ENCODE peak calls at places on chromosomes 16 and 17, in seven cellular contexts. One of them, this sample, is unnamed.

GRCh38 chr17:35089846-35090193 is 26.3 kb upstream of the RFFL start:
- DNase-seq in GM06990: no peak
- DNase-seq in non-pigmented ciliary epithelial cell: no peak
- DNase-seq in T-cell: no peak
- DNase-seq in NCI-H1694 treated with DMSO at 0.1 percent for 48 hours: no peak
- DNase-seq in BJ: no peak
- DNase-seq in stimulated activated CD4-positive, alpha-beta T cell treated with anti-CD3 and anti-CD28 coated beads, Interleukin-4, amount 100 ng/mL, for 4 hours: peak; percentile 50
- DNase-seq in this sample: no peak

GRCh38 chr17:17156107-17156506 is 50.0 kb downstream of the PLD6 start:
- DNase-seq in stimulated activated CD4-positive, alpha-beta T cell treated with anti-CD3 and anti-CD28 coated beads, Interleukin-4, amount 100 ng/mL, for 4 hours: no peak
- DNase-seq in BJ: peak; percentile 9
- DNase-seq in T-cell: no peak
- DNase-seq in non-pigmented ciliary epithelial cell: no peak
- DNase-seq in NCI-H1694 treated with DMSO at 0.1 percent for 48 hours: no peak
- DNase-seq in GM06990: no peak
- DNase-seq in this sample: no peak

GRCh38 chr16:80463303-80463702 is 77.5 kb upstream of the DYNLRB2 start:
- DNase-seq in T-cell: no peak
- DNase-seq in BJ: no peak
- DNase-seq in non-pigmented ciliary epithelial cell: no peak
- DNase-seq in NCI-H1694 treated with DMSO at 0.1 percent for 48 hours: no peak
- DNase-seq in stimulated activated CD4-positive, alpha-beta T cell treated with anti-CD3 and anti-CD28 coated beads, Interleukin-4, amount 100 ng/mL, for 4 hours: no peak
- DNase-seq in GM06990: no peak
- DNase-seq in this sample: no peak

GRCh38 chr16:12336158-12336557 is 359.6 kb downstream of the SNX29 start:
- DNase-seq in T-cell: no peak
- DNase-seq in NCI-H1694 treated with DMSO at 0.1 percent for 48 hours: no peak
- DNase-seq in BJ: no peak
- DNase-seq in GM06990: no peak
- DNase-seq in stimulated activated CD4-positive, alpha-beta T cell treated with anti-CD3 and anti-CD28 coated beads, Interleukin-4, amount 100 ng/mL, for 4 hours: no peak
- DNase-seq in non-pigmented ciliary epithelial cell: no peak
- DNase-seq in this sample: no peak

GRCh38 chr17:1422907-1423306 is 22.9 kb upstream of the YWHAE start:
- DNase-seq in stimulated activated CD4-positive, alpha-beta T cell treated with anti-CD3 and anti-CD28 coated beads, Interleukin-4, amount 100 ng/mL, for 4 hours: peak; percentile 21
- DNase-seq in T-cell: no peak
- DNase-seq in GM06990: no peak
- DNase-seq in BJ: peak; percentile 78
- DNase-seq in NCI-H1694 treated with DMSO at 0.1 percent for 48 hours: peak; percentile 41
- DNase-seq in non-pigmented ciliary epithelial cell: peak; percentile 91
- DNase-seq in this sample: no peak

GRCh38 chr17:39608601-39609000 is 881 bp upstream of the NEUROD2 start:
- DNase-seq in GM06990: no peak
- DNase-seq in T-cell: no peak
- DNase-seq in BJ: no peak
- DNase-seq in NCI-H1694 treated with DMSO at 0.1 percent for 48 hours: peak; percentile 83
- DNase-seq in stimulated activated CD4-positive, alpha-beta T cell treated with anti-CD3 and anti-CD28 coated beads, Interleukin-4, amount 100 ng/mL, for 4 hours: no peak
- DNase-seq in non-pigmented ciliary epithelial cell: no peak
- DNase-seq in this sample: no peak

GRCh38 chr16:3173892-3174617 is 13.9 kb upstream of the OR1F1 start:
- DNase-seq in BJ: no peak
- DNase-seq in GM06990: peak; percentile 71
- DNase-seq in NCI-H1694 treated with DMSO at 0.1 percent for 48 hours: peak; percentile 20
- DNase-seq in stimulated activated CD4-positive, alpha-beta T cell treated with anti-CD3 and anti-CD28 coated beads, Interleukin-4, amount 100 ng/mL, for 4 hours: no peak
- DNase-seq in non-pigmented ciliary epithelial cell: no peak
- DNase-seq in T-cell: no peak
- DNase-seq in this sample: no peak

GRCh38 chr17:38464723-38465419 is 36.6 kb downstream of the ARHGAP23 start:
- DNase-seq in T-cell: no peak
- DNase-seq in GM06990: no peak
- DNase-seq in BJ: peak; percentile 77
- DNase-seq in NCI-H1694 treated with DMSO at 0.1 percent for 48 hours: peak; percentile 43
- DNase-seq in non-pigmented ciliary epithelial cell: peak; percentile 59
- DNase-seq in stimulated activated CD4-positive, alpha-beta T cell treated with anti-CD3 and anti-CD28 coated beads, Interleukin-4, amount 100 ng/mL, for 4 hours: no peak
- DNase-seq in this sample: peak; percentile 83

GRCh38 chr16:89827383-89828198 is 684 bp upstream of the SPIRE2 start:
- DNase-seq in stimulated activated CD4-positive, alpha-beta T cell treated with anti-CD3 and anti-CD28 coated beads, Interleukin-4, amount 100 ng/mL, for 4 hours: no peak
- DNase-seq in BJ: no peak
- DNase-seq in non-pigmented ciliary epithelial cell: no peak
- DNase-seq in T-cell: no peak
- DNase-seq in GM06990: no peak
- DNase-seq in NCI-H1694 treated with DMSO at 0.1 percent for 48 hours: no peak
- DNase-seq in this sample: peak; percentile 80

GRCh38 chr17:68200689-68201424 is 47.0 kb upstream of the AMZ2 start:
- DNase-seq in NCI-H1694 treated with DMSO at 0.1 percent for 48 hours: peak; percentile 79
- DNase-seq in GM06990: peak; percentile 69
- DNase-seq in BJ: no peak
- DNase-seq in stimulated activated CD4-positive, alpha-beta T cell treated with anti-CD3 and anti-CD28 coated beads, Interleukin-4, amount 100 ng/mL, for 4 hours: peak; percentile 65
- DNase-seq in non-pigmented ciliary epithelial cell: no peak
- DNase-seq in T-cell: peak; percentile 53
- DNase-seq in this sample: peak; percentile 71

GRCh38 chr17:32491371-32492280 is 4.8 kb downstream of the CDK5R1 start:
- DNase-seq in GM06990: peak; percentile 60
- DNase-seq in NCI-H1694 treated with DMSO at 0.1 percent for 48 hours: no peak
- DNase-seq in stimulated activated CD4-positive, alpha-beta T cell treated with anti-CD3 and anti-CD28 coated beads, Interleukin-4, amount 100 ng/mL, for 4 hours: peak; percentile 29
- DNase-seq in non-pigmented ciliary epithelial cell: no peak
- DNase-seq in BJ: no peak
- DNase-seq in T-cell: no peak
- DNase-seq in this sample: no peak

GRCh38 chr17:7709031-7709430 is 4.0 kb downstream of the EFNB3 start:
- DNase-seq in BJ: no peak
- DNase-seq in non-pigmented ciliary epithelial cell: no peak
- DNase-seq in GM06990: no peak
- DNase-seq in T-cell: no peak
- DNase-seq in stimulated activated CD4-positive, alpha-beta T cell treated with anti-CD3 and anti-CD28 coated beads, Interleukin-4, amount 100 ng/mL, for 4 hours: no peak
- DNase-seq in NCI-H1694 treated with DMSO at 0.1 percent for 48 hours: no peak
- DNase-seq in this sample: no peak

GRCh38 chr17:19331553-19332245 is 30.8 kb downstream of the B9D1 start:
- DNase-seq in non-pigmented ciliary epithelial cell: no peak
- DNase-seq in NCI-H1694 treated with DMSO at 0.1 percent for 48 hours: no peak
- DNase-seq in GM06990: no peak
- DNase-seq in BJ: no peak
- DNase-seq in stimulated activated CD4-positive, alpha-beta T cell treated with anti-CD3 and anti-CD28 coated beads, Interleukin-4, amount 100 ng/mL, for 4 hours: no peak
- DNase-seq in T-cell: no peak
- DNase-seq in this sample: peak; percentile 33

GRCh38 chr16:10122546-10122945 is 59.7 kb downstream of the GRIN2A start:
- DNase-seq in stimulated activated CD4-positive, alpha-beta T cell treated with anti-CD3 and anti-CD28 coated beads, Interleukin-4, amount 100 ng/mL, for 4 hours: no peak
- DNase-seq in non-pigmented ciliary epithelial cell: no peak
- DNase-seq in T-cell: no peak
- DNase-seq in NCI-H1694 treated with DMSO at 0.1 percent for 48 hours: no peak
- DNase-seq in BJ: no peak
- DNase-seq in GM06990: no peak
- DNase-seq in this sample: no peak

GRCh38 chr16:78242231-78242630 is 142.8 kb downstream of the WWOX start:
- DNase-seq in stimulated activated CD4-positive, alpha-beta T cell treated with anti-CD3 and anti-CD28 coated beads, Interleukin-4, amount 100 ng/mL, for 4 hours: no peak
- DNase-seq in NCI-H1694 treated with DMSO at 0.1 percent for 48 hours: no peak
- DNase-seq in BJ: no peak
- DNase-seq in T-cell: no peak
- DNase-seq in non-pigmented ciliary epithelial cell: no peak
- DNase-seq in GM06990: no peak
- DNase-seq in this sample: no peak

GRCh38 chr16:15593235-15593634 is 49.7 kb downstream of the MARF1 start:
- DNase-seq in stimulated activated CD4-positive, alpha-beta T cell treated with anti-CD3 and anti-CD28 coated beads, Interleukin-4, amount 100 ng/mL, for 4 hours: no peak
- DNase-seq in non-pigmented ciliary epithelial cell: no peak
- DNase-seq in BJ: no peak
- DNase-seq in NCI-H1694 treated with DMSO at 0.1 percent for 48 hours: no peak
- DNase-seq in T-cell: no peak
- DNase-seq in GM06990: no peak
- DNase-seq in this sample: peak; percentile 60

GRCh38 chr16:83619381-83620150 is 188.2 kb upstream of the HSBP1 start:
- DNase-seq in non-pigmented ciliary epithelial cell: no peak
- DNase-seq in NCI-H1694 treated with DMSO at 0.1 percent for 48 hours: no peak
- DNase-seq in BJ: no peak
- DNase-seq in stimulated activated CD4-positive, alpha-beta T cell treated with anti-CD3 and anti-CD28 coated beads, Interleukin-4, amount 100 ng/mL, for 4 hours: no peak
- DNase-seq in T-cell: no peak
- DNase-seq in GM06990: peak; percentile 1
- DNase-seq in this sample: no peak

This sample was measured in left lung.